ENCODE peak calls at places on chromosomes 3 and 15, in five cellular contexts. R is stomach, K is A549, W is K562, U is lower lobe of right lung. J is an unnamed sample.

GRCh38 chr3:33211444-33211843 is 7.2 kb downstream of the SUSD5 start:
- DNase-seq in U (no peak), W (no peak), R (no peak), K (peak), J (peak)

GRCh38 chr3:178084938-178085816 is 451.1 kb upstream of the KCNMB2 start:
- DNase-seq in W (no peak), R (peak), U (peak), K (peak), J (no peak)

GRCh38 chr3:120244834-120245225 is 40.2 kb downstream of the GPR156 start:
- DNase-seq in W (no peak), R (no peak), U (no peak), K (no peak), J (no peak)

GRCh38 chr3:168678730-168679129 is 583.0 kb upstream of the GOLIM4 start:
- DNase-seq in K (no peak), W (no peak), R (no peak), U (no peak), J (no peak)

GRCh38 chr3:142676151-142676550 is 47.7 kb upstream of the TRPC1 start:
- DNase-seq in R (no peak), K (no peak), U (no peak), W (no peak), J (no peak)

GRCh38 chr3:173890091-173890490 is 492.5 kb downstream of the NLGN1 start:
- DNase-seq in W (no peak), R (no peak), K (no peak), U (no peak), J (no peak)

GRCh38 chr3:64730651-64731050 is 42.9 kb upstream of the ADAMTS9 start:
- DNase-seq in U (no peak), W (no peak), K (no peak), R (no peak), J (no peak)

GRCh38 chr15:78990278-78990677 is 45.4 kb upstream of the CTSH start:
- DNase-seq in W (no peak), R (no peak), U (peak), K (no peak), J (no peak)

GRCh38 chr15:83248151-83248851 is 36.2 kb downstream of the BNC1 start:
- DNase-seq in R (no peak), K (peak), W (peak), U (no peak), J (no peak)

GRCh38 chr3:41688595-41689380 is 273.1 kb downstream of the ULK4 start:
- DNase-seq in R (no peak), K (peak), U (no peak), W (no peak), J (no peak)

GRCh38 chr15:28128036-28128435 is 28.9 kb upstream of the OCA2 start:
- DNase-seq in W (no peak), U (peak), R (peak), K (no peak), J (no peak)

GRCh38 chr3:52507359-52507758 is 12.2 kb downstream of the STAB1 start:
- DNase-seq in R (no peak), W (no peak), U (no peak), K (peak), J (no peak)

GRCh38 chr3:188362405-188362831 is 208.5 kb downstream of the LPP start:
- DNase-seq in K (peak), R (no peak), U (no peak), W (no peak), J (no peak)

GRCh38 chr15:85496146-85496545 is 115.7 kb downstream of the AKAP13 start:
- DNase-seq in K (no peak), R (no peak), U (no peak), W (no peak), J (no peak)

GRCh38 chr3:115814006-115814405 is 190.7 kb downstream of the GAP43 start:
- DNase-seq in R (no peak), K (no peak), U (no peak), W (no peak), J (no peak)

GRCh38 chr3:139935866-139936817 is 1.2 kb downstream of the CLSTN2 start:
- DNase-seq in K (no peak), U (peak), R (peak), W (no peak), J (no peak)

GRCh38 chr3:142828703-142829304 is 60.1 kb downstream of the PCOLCE2 start:
- DNase-seq in R (peak), K (peak), U (peak), W (peak), J (peak)

GRCh38 chr15:28994142-28994829 is 108.5 kb downstream of the APBA2 start:
- DNase-seq in R (no peak), W (no peak), K (no peak), U (no peak), J (no peak)

GRCh38 chr15:100114100-100114499 is 227.7 kb downstream of the ADAMTS17 start:
- DNase-seq in R (no peak), U (no peak), W (no peak), K (no peak), J (peak)

GRCh38 chr15:98648654-98649537 is 557 bp downstream of the IGF1R start:
- DNase-seq in K (peak), W (peak), R (peak), U (peak), J (peak)

GRCh38 chr3:101646726-101647125 is 30.2 kb downstream of the ZBTB11 start:
- DNase-seq in U (no peak), W (no peak), K (no peak), R (no peak), J (no peak)

GRCh38 chr15:57171414-57171813 is 204.9 kb upstream of the CGNL1 start:
- DNase-seq in U (no peak), W (no peak), R (no peak), K (no peak), J (no peak)

GRCh38 chr3:180646187-180646790 is 33.0 kb downstream of the CCDC39 start:
- DNase-seq in R (no peak), K (peak), U (no peak), W (no peak), J (no peak)

GRCh38 chr3:185688808-185689207 is 102.7 kb downstream of the SENP2 start:
- DNase-seq in W (no peak), R (peak), U (no peak), K (peak), J (no peak)

GRCh38 chr3:37766797-37767776 is 94.6 kb upstream of the CTDSPL start:
- DNase-seq in W (no peak), R (no peak), U (no peak), K (no peak), J (no peak)

GRCh38 chr3:70184105-70184504 is 128.3 kb downstream of the MDFIC2 start:
- DNase-seq in K (no peak), U (no peak), R (no peak), W (no peak), J (no peak)

GRCh38 chr15:97745481-97746071 is 214.9 kb upstream of the ARRDC4 start:
- DNase-seq in K (peak), R (peak), W (peak), U (no peak), J (no peak)

GRCh38 chr15:35693286-35693685 is 147.3 kb upstream of the DPH6 start:
- DNase-seq in W (no peak), U (no peak), R (no peak), K (no peak), J (no peak)

GRCh38 chr3:30225021-30225420 is 381.4 kb upstream of the TGFBR2 start:
- DNase-seq in K (no peak), R (no peak), U (no peak), W (no peak), J (no peak)

GRCh38 chr3:25266677-25267076 is 161.4 kb upstream of the RARB start:
- DNase-seq in K (no peak), U (no peak), R (no peak), W (no peak), J (no peak)

GRCh38 chr3:188090626-188091309 is 63.2 kb upstream of the LPP start:
- DNase-seq in K (no peak), R (no peak), U (no peak), W (no peak), J (no peak)

GRCh38 chr3:149954812-149955211 is 15.9 kb downstream of the PFN2 start:
- DNase-seq in R (no peak), U (no peak), W (no peak), K (no peak), J (no peak)
- H3K27ac ChIP-seq in R (no peak), U (no peak), W (no peak), K (no peak), J (no peak)

GRCh38 chr3:184584001-184584891 is 22.7 kb downstream of the EPHB3 start:
- DNase-seq in W (no peak), U (no peak), R (no peak), K (no peak), J (no peak)
- TF ChIP-seq CTCF in W (peak), U (no peak), R (no peak), K (no peak), J (peak)

GRCh38 chr15:66767370-66767769 is 65.3 kb downstream of the SMAD6 start:
- DNase-seq in R (no peak), K (no peak), U (no peak), W (no peak), J (no peak)

GRCh38 chr15:66765478-66766281 is 63.6 kb downstream of the SMAD6 start:
- DNase-seq in K (peak), U (peak), W (no peak), R (peak), J (no peak)

GRCh38 chr15:66764067-66764428 is 62.0 kb downstream of the SMAD6 start:
- DNase-seq in W (no peak), R (no peak), U (no peak), K (no peak), J (no peak)

GRCh38 chr15:66768984-66769383 is 66.9 kb downstream of the SMAD6 start:
- DNase-seq in K (no peak), U (peak), W (no peak), R (no peak), J (no peak)

DNA sequence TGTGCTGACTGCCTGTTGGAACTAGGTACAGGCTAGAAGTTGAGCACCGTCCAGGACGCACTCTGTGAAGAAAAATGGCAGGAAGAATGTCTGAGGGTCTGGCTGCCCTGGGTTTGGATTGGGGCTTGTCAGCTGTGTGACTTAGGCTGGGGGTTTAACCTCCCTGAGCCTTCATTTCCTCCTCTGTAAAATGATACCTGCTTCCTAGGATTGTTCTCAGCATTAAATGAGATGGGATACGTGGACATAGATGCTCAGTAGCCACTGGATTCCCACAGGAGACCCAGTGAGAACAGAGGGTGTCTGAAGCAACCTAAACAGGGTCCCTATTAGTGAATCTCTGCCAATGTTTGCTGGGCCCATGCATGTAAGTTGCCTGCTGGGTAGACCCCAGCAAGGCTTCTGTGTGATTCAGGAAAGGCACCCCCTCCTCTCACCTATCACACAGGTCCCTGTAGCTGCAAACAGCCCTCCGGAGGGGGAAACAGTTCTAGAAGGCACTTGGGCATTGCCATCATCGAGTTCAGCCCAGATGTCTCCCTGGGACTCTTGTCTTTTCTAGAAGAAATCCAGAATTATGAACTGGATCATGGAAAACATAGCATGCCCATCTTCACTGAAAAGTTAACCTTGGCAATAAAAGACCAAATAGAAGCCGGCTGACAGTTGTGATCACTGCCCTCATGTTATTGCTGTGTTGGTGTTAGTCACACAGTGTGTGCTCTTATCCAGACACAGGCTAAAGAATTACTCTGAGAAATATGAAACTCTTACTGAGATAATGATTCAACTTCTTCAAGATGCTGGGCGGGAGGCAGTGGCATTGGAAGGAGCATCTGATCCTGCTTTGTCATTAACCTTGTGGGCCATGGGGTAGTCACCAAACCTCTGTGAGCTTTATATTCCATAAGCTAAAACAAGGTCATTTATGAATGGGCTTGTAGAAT is 64.5 kb downstream of the SMAD6 start:
- DNase-seq in W (no peak), U (no peak), R (no peak), K (peak), J (no peak)
- H3K27ac ChIP-seq in W (no peak), U (peak), R (peak), K (peak), J (peak)

GRCh38 chr3:196322-197153 is at the start of gene CHL1:
- DNase-seq in U (peak), R (no peak), W (no peak), K (no peak), J (no peak)

GRCh38 chr3:194421-194820 is 2.1 kb upstream of the CHL1 start:
- DNase-seq in K (no peak), R (no peak), U (no peak), W (no peak), J (no peak)

GRCh38 chr3:194006-194405 is 2.6 kb upstream of the CHL1 start:
- DNase-seq in K (no peak), W (no peak), U (no peak), R (no peak), J (no peak)

GRCh38 chr3:197154-197855 is 742 bp downstream of the CHL1 start:
- DNase-seq in U (peak), R (no peak), K (no peak), W (no peak), J (no peak)

DNA sequence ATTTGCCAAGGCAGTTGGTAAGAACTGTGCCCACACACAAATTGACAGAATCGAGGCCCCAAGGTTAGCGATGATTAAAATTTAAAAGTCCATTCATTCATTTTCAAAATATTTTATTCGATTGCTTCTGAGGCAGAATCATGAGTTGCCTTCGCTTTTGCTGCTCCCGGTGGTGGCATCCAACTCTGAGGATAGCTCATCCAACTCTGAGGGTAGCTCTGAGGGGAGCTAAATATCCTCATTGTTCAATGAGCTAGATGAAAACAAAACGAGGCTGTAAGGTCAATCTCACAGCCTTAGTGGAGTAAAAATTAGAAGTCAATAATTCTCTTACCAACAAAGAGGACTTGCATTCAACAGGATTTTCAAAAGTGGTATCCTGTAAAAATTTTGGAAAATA is 901 bp upstream of the CHL1 start:
- DNase-seq in W (no peak), K (no peak), U (no peak), R (no peak), J (no peak)
- TF ChIP-seq CTCF in W (no peak), K (no peak), U (no peak), R (no peak), J (no peak)

GRCh38 chr15:74179101-74179841 is 5.8 kb downstream of the ISLR start:
- DNase-seq in W (no peak), K (peak), U (peak), R (no peak), J (peak)
- H3K27ac ChIP-seq in W (no peak), K (peak), U (no peak), R (no peak), J (peak)

DNA sequence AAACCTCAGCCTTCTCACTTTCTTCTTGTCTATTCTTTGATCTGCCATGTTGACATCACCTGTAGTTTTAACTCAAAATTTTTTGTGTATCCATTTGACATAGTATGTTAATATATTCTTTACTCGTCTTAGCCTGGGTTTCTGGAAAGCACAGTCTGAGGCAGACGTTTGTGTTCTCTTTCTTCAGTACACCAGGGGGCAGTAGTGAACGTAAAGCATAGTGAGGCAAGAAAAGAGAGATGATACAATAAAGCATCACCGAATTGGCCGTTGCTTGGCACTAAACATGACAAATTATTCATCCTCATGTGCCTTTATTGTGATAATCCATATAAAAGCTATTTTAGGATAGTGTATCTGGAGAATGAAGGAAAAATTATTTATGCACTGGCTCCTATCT is 141.0 kb upstream of the MYRIP start:
- DNase-seq in R (no peak), U (no peak), K (peak), W (peak), J (no peak)
- TF ChIP-seq CTCF in R (peak), U (peak), K (peak), W (peak), J (no peak)

GRCh38 chr3:66012711-66013110 is 26.0 kb downstream of the MAGI1 start:
- DNase-seq in K (no peak), R (no peak), W (no peak), U (no peak), J (no peak)
- H3K27ac ChIP-seq in K (no peak), R (no peak), W (no peak), U (no peak), J (no peak)

J was measured in ascending aorta.